ENCODE peak calls at places on chromosomes 1 and 21, in four cellular contexts. N, C, Q and O are unnamed samples.

GRCh38 chr1:215344534-215344933 is 222.6 kb upstream of the KCTD3 start:
- DNase-seq in N (no peak), Q (no peak), C (no peak), O (no peak)

GRCh38 chr1:96707023-96707422 is 14.6 kb upstream of the PTBP2 start:
- DNase-seq in Q (no peak), C (no peak), N (no peak), O (no peak)

GRCh38 chr1:5915587-5916571 is 76.3 kb downstream of the NPHP4 start:
- DNase-seq in Q (peak; percentile 58), N (no peak), C (no peak), O (no peak)

GRCh38 chr1:37556712-37557196 is at the start of gene DNALI1:
- DNase-seq in Q (peak; percentile 69), N (peak; percentile 98), C (peak; percentile 93), O (peak; percentile 48)

GRCh38 chr1:154574715-154575114 is 7.1 kb downstream of the CHRNB2 start:
- DNase-seq in C (no peak), Q (no peak), N (no peak), O (no peak)

GRCh38 chr1:68087184-68087583 is 36.8 kb upstream of the DIRAS3 start:
- DNase-seq in C (no peak), Q (no peak), N (no peak), O (no peak)

GRCh38 chr1:193019442-193020026 is 39.6 kb downstream of the UCHL5 start:
- DNase-seq in N (no peak), Q (peak; percentile 39), C (no peak), O (peak; percentile 18)

GRCh38 chr1:43954036-43954435 is 7.3 kb downstream of the IPO13 start:
- DNase-seq in Q (no peak), N (no peak), C (no peak), O (no peak)

GRCh38 chr1:219837274-219837993 is 90.9 kb downstream of the SLC30A10 start:
- DNase-seq in N (no peak), C (no peak), Q (peak; percentile 42), O (peak; percentile 5)

GRCh38 chr1:195766709-195767108 is 841.5 kb downstream of the KCNT2 start:
- DNase-seq in N (no peak), Q (peak; percentile 17), C (no peak), O (no peak)

GRCh38 chr21:35164971-35165483 is 115.9 kb upstream of the RUNX1 start:
- DNase-seq in N (no peak), Q (no peak), C (no peak), O (no peak)

GRCh38 chr1:67844988-67845387 is 11.7 kb upstream of the GNG12 start:
- DNase-seq in N (no peak), Q (no peak), C (no peak), O (no peak)

GRCh38 chr1:116569776-116570357 is 959 bp downstream of the CD58 start:
- DNase-seq in C (peak; percentile 76), N (no peak), Q (no peak), O (no peak)

GRCh38 chr1:184457500-184457899 is 70.7 kb downstream of the C1orf21 start:
- DNase-seq in N (no peak), Q (no peak), C (no peak), O (no peak)

GRCh38 chr1:167544447-167544846 is 9.1 kb downstream of the CREG1 start:
- DNase-seq in Q (peak; percentile 95), C (no peak), N (no peak), O (no peak)

GRCh38 chr21:45080639-45081414 is 6.4 kb downstream of the ADARB1 start:
- DNase-seq in N (no peak), Q (no peak), C (peak; percentile 61), O (no peak)

GRCh38 chr1:202037706-202038296 is 27.4 kb downstream of the ELF3 start:
- DNase-seq in C (no peak), Q (peak; percentile 80), N (peak; percentile 80), O (no peak)

GRCh38 chr21:42460391-42461184 is 35.4 kb downstream of the RSPH1 start:
- DNase-seq in N (no peak), C (no peak), Q (no peak), O (no peak)

GRCh38 chr1:85297855-85298629 is 21.6 kb upstream of the BCL10 start:
- DNase-seq in C (peak; percentile 85), Q (peak; percentile 96), N (no peak), O (peak; percentile 97)

GRCh38 chr1:26693557-26694184 is 2.1 kb upstream of the ARID1A start:
- DNase-seq in Q (no peak), C (no peak), N (no peak), O (no peak)

GRCh38 chr1:116356067-116356466 is 17.0 kb upstream of the ATP1A1 start:
- DNase-seq in C (no peak), N (no peak), Q (no peak), O (no peak)

GRCh38 chr1:117838911-117839310 is 90.5 kb downstream of the GDAP2 start:
- DNase-seq in C (no peak), Q (peak; percentile 35), N (no peak), O (no peak)

GRCh38 chr1:221440658-221441057 is 301.2 kb downstream of the DUSP10 start:
- DNase-seq in Q (no peak), N (no peak), C (no peak), O (no peak)

GRCh38 chr1:76379506-76379905 is 305.0 kb downstream of the ST6GALNAC3 start:
- DNase-seq in Q (no peak), C (no peak), N (no peak), O (no peak)

GRCh38 chr1:101732221-101732620 is 264.5 kb downstream of the OLFM3 start:
- DNase-seq in C (no peak), Q (no peak), N (no peak), O (no peak)

GRCh38 chr21:33840771-33841170 is 74.8 kb downstream of the ATP5PO start:
- DNase-seq in N (no peak), Q (no peak), C (peak; percentile 33), O (no peak)

GRCh38 chr1:4585216-4585615 is 69.2 kb upstream of the AJAP1 start:
- DNase-seq in N (no peak), C (no peak), Q (no peak), O (no peak)

GRCh38 chr1:204867666-204868339 is 2.9 kb upstream of the NFASC start:
- DNase-seq in N (no peak), C (peak; percentile 48), Q (peak; percentile 9), O (no peak)

GRCh38 chr1:235088907-235089306 is 39.7 kb downstream of the TOMM20 start:
- DNase-seq in C (peak; percentile 44), Q (no peak), N (no peak), O (no peak)

GRCh38 chr1:32351859-32352745 is 10.2 kb downstream of the FAM229A start:
- DNase-seq in Q (no peak), C (no peak), N (peak; percentile 91), O (no peak)

GRCh38 chr21:29175408-29176147 is 45.1 kb downstream of the MAP3K7CL start:
- DNase-seq in C (no peak), Q (no peak), N (no peak), O (no peak)

GRCh38 chr1:78437393-78437792 is 53.4 kb upstream of the PTGFR start:
- DNase-seq in N (no peak), Q (no peak), C (no peak), O (no peak)

GRCh38 chr1:155006601-155007101 is 4.0 kb downstream of the ZBTB7B start:
- DNase-seq in Q (no peak), N (no peak), C (no peak), O (no peak)

GRCh38 chr1:197659175-197659574 is 116.1 kb downstream of the DENND1B start:
- DNase-seq in N (no peak), C (no peak), Q (no peak), O (no peak)

GRCh38 chr1:11868331-11868730 is 9.6 kb upstream of the NPPB start:
- DNase-seq in Q (no peak), N (no peak), C (no peak), O (no peak)

GRCh38 chr21:27424601-27425000 is 457.7 kb upstream of the ADAMTS5 start:
- DNase-seq in C (no peak), N (no peak), Q (peak; percentile 29), O (no peak)

GRCh38 chr21:27423906-27424595 is 457.2 kb upstream of the ADAMTS5 start:
- DNase-seq in N (no peak), C (no peak), Q (peak; percentile 46), O (peak; percentile 68)

GRCh38 chr21:27425574-27425973 is 458.7 kb upstream of the ADAMTS5 start:
- DNase-seq in C (no peak), N (no peak), Q (peak; percentile 50), O (peak; percentile 18)

GRCh38 chr21:27426196-27426595 is 459.3 kb upstream of the ADAMTS5 start:
- DNase-seq in Q (no peak), N (no peak), C (no peak), O (no peak)

GRCh38 chr21:27425172-27425571 is 458.3 kb upstream of the ADAMTS5 start:
- DNase-seq in N (no peak), Q (no peak), C (no peak), O (no peak)
- TF ChIP-seq CTCF in N (no peak), Q (no peak), C (no peak), O (no peak)

GRCh38 chr1:24749886-24750285 is 4.6 kb downstream of the CLIC4 start:
- DNase-seq in C (peak; percentile 45), Q (no peak), N (no peak), O (no peak)
- H3K4me3 ChIP-seq in C (peak overlapping the region; percentile 97), Q (no peak overlapping the region), N (no peak overlapping the region), O (no peak overlapping the region)

GRCh38 chr1:230048922-230049321 is 18.1 kb upstream of the GALNT2 start:
- DNase-seq in C (no peak), Q (no peak), N (no peak), O (no peak)

GRCh38 chr1:230052018-230052417 is 15.0 kb upstream of the GALNT2 start:
- DNase-seq in C (no peak), Q (no peak), N (no peak), O (no peak)

GRCh38 chr1:230050973-230051735 is 15.9 kb upstream of the GALNT2 start:
- DNase-seq in N (no peak), Q (no peak), C (no peak), O (no peak)

GRCh38 chr1:230048322-230048721 is 18.7 kb upstream of the GALNT2 start:
- DNase-seq in Q (no peak), N (no peak), C (no peak), O (no peak)

DNA sequence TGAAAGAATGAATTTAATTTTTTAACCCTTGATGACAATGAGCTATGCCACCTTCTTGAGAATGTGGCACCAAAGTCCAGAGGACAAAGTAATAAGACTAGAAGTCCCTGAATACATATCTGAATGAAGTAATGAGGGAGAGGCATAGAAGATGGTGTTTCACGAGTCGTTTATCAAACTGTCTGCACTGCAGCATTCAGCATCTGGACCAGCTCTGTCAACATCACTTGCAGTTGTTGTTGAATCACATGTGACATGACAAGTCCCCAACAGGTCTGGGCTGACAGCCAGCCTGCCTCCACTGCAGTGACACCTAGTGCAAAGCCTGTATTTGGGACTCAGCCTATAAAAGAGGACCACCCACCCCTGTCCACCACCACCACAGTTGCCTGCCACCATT is 17.3 kb upstream of the GALNT2 start:
- DNase-seq in C (no peak), N (no peak), Q (no peak), O (no peak)
- H3K27me3 ChIP-seq in C (no peaks in the 10 kb centered on the region), N (no peaks in the 10 kb centered on the region), Q (no peaks in the 10 kb centered on the region), O (no peaks in the 10 kb centered on the region)

DNA sequence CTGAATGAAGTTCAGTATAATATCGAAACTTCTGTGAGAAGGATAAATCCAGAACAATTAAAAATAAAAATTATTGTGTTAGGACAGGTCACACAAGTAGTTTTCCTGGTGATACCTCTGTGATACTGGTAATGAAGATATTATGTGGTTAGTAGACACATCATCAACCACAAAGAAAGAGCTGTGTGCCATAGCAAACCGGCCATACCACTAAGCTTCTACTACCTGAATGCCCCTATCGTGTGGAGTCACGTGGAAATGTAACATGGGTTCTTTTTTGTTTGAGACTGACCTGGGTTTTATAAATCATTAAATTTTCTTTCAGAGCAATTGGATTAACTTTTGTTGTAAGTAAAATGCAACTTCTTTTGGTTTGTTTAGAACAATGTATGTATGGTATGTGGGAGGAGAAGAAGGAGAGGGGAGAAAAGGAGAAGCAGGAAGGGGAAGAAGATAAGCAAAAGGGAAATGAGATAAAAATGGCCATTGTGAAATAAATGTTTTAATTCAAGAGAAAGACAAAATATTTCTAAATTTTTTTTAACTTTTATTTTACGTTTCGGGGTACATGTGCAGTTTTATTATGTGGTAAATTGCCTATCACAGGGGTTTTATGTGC is 58.2 kb upstream of the LRRC8B start:
- DNase-seq in C (no peak), Q (peak; percentile 84), N (no peak), O (no peak)
- TF ChIP-seq CTCF in C (no peak), Q (no peak), N (no peak), O (no peak)